ENCODE peak calls at places on chromosomes 1 and 21, in four cellular contexts. B is substantia nigra, E is psoas muscle, G is lower lobe of right lung. C is an unnamed sample.

GRCh38 chr1:31736675-31737074 is 27.5 kb downstream of the ADGRB2 start:
- DNase-seq in G (no peak), E (no peak), B (no peak), C (peak; percentile 42)

GRCh38 chr1:114122891-114123621 is 30.6 kb downstream of the SYT6 start:
- DNase-seq in E (no peak), B (no peak), G (no peak), C (no peak)

GRCh38 chr1:64163972-64164371 is 39.5 kb upstream of the UBE2U start:
- DNase-seq in B (no peak), E (no peak), G (no peak), C (no peak)

GRCh38 chr1:39828734-39829133 is 40.1 kb upstream of the BMP8B start:
- DNase-seq in B (no peak), E (no peak), G (no peak), C (no peak)

GRCh38 chr1:33943978-33944377 is 80.1 kb downstream of the HMGB4 start:
- DNase-seq in B (no peak), G (no peak), E (no peak), C (no peak)

GRCh38 chr1:160629286-160630210 is 17.3 kb downstream of the SLAMF1 start:
- DNase-seq in E (no peak), G (peak; percentile 54), B (peak; percentile 6), C (peak; percentile 3)

GRCh38 chr1:178143730-178144343 is 49.9 kb downstream of the RASAL2 start:
- DNase-seq in E (no peak), B (no peak), G (no peak), C (no peak)

GRCh38 chr1:36322786-36323635 is 434 bp downstream of the EVA1B start:
- DNase-seq in E (no peak), B (no peak), G (peak; percentile 62), C (no peak)

GRCh38 chr1:201903135-201903534 is 14.4 kb downstream of the SHISA4 start:
- DNase-seq in G (no peak), B (no peak), E (peak; percentile 77), C (no peak)

GRCh38 chr1:81053826-81054225 is 746.9 kb upstream of the ADGRL2 start:
- DNase-seq in E (no peak), G (no peak), B (no peak), C (no peak)

GRCh38 chr21:38520511-38520910 is 22.2 kb upstream of the ERG start:
- DNase-seq in E (no peak), G (no peak), B (no peak), C (no peak)

GRCh38 chr21:18245493-18245967 is 897 bp downstream of the CHODL start:
- DNase-seq in B (no peak), G (no peak), E (no peak), C (no peak)

GRCh38 chr1:77044133-77044849 is 174.9 kb downstream of the PIGK start:
- DNase-seq in E (no peak), G (no peak), B (no peak), C (no peak)

GRCh38 chr1:209023790-209024189 is 559.7 kb upstream of the CAMK1G start:
- DNase-seq in E (no peak), G (no peak), B (no peak), C (no peak)

GRCh38 chr21:36879827-36880226 is 86.6 kb downstream of the HLCS start:
- DNase-seq in G (no peak), E (no peak), B (no peak), C (no peak)

GRCh38 chr21:42479582-42479981 is 16.4 kb downstream of the RSPH1 start:
- DNase-seq in B (no peak), G (no peak), E (no peak), C (no peak)

GRCh38 chr1:174791863-174792262 is 207.9 kb upstream of the CACYBP start:
- DNase-seq in E (no peak), B (no peak), G (no peak), C (no peak)

GRCh38 chr1:244030481-244031040 is 20.5 kb upstream of the ZBTB18 start:
- DNase-seq in B (no peak), E (no peak), G (no peak), C (no peak)

GRCh38 chr1:155463865-155464264 is 98.7 kb downstream of the ASH1L start:
- DNase-seq in E (no peak), G (no peak), B (no peak), C (no peak)

GRCh38 chr1:235588916-235589515 is 60.6 kb downstream of the GNG4 start:
- DNase-seq in G (no peak), B (no peak), E (no peak), C (no peak)

GRCh38 chr1:77831976-77832695 is 52.7 kb downstream of the MIGA1 start:
- DNase-seq in B (no peak), E (no peak), G (no peak), C (no peak)

GRCh38 chr1:42740756-42741580 is 932 bp upstream of the CLDN19 start:
- DNase-seq in B (no peak), G (no peak), E (no peak), C (no peak)

GRCh38 chr21:39082656-39083376 is 100.4 kb downstream of the PSMG1 start:
- DNase-seq in E (no peak), B (no peak), G (no peak), C (no peak)

GRCh38 chr1:41670558-41670957 is 186.1 kb upstream of the EDN2 start:
- DNase-seq in B (no peak), G (no peak), E (no peak), C (no peak)

DNA sequence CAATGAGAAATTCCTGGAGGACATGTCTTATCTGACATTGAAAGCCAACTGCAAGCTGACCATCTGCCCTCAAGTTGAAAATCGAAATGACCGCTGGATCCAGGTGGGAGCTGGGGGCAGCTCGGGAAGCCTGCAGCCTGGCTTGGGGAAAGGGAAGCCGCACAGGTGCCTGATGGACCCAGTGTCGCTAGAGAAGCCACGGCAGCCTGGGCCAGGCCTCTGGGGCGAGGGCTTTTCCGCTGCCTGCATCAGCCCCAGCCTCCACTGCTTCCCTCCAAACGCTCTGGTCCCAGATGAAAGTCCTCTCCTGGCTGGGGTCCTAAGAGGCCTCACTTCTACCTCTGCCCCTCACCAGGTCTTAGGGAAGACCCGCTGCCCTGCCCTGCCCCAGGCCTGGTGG is 18.8 kb upstream of the PADI3 start:
- DNase-seq in G (no peak), E (no peak), B (no peak), C (no peak)
- H3K27ac ChIP-seq in G (no peak overlapping the region), E (no peak overlapping the region), B (no peak overlapping the region), C (no peak overlapping the region)

DNA sequence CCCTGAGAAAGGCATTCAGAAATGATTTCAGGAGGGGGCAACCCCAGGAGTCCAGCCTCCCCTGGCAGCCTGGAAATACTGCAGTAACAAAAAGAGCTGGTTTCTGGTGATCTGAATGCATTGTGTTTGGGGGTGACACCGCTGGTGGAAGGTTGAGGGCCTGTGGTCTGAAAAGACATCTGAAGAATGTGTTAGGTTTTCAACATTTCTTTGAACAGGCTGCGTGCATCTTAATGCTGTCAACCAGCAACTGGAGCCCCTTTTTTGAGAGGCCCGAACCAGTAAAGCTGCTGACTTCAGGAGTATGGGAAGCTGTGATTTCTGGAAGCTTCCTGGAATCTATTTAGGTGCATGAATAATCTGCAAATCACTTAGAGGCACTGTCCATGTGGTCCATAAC is 17.1 kb downstream of the ATP5PO start:
- DNase-seq in E (no peak), G (no peak), B (no peak), C (no peak)
- H3K27ac ChIP-seq in E (no peak overlapping the region), G (no peak overlapping the region), B (no peak overlapping the region), C (no peak overlapping the region)

GRCh38 chr1:168752171-168752570 is 23.2 kb upstream of the DPT start:
- DNase-seq in G (no peak), B (no peak), E (no peak), C (no peak)
- H3K27ac ChIP-seq in G (no peak overlapping the region), B (no peak overlapping the region), E (no peak overlapping the region), C (no peak overlapping the region)

GRCh38 chr1:118947790-118948189 is 40.4 kb downstream of the TBX15 start:
- DNase-seq in G (no peak), B (no peak), E (no peak), C (no peak)

GRCh38 chr1:118948796-118949195 is 39.3 kb downstream of the TBX15 start:
- DNase-seq in G (no peak), E (no peak), B (no peak), C (no peak)

GRCh38 chr1:118949317-118949716 is 38.8 kb downstream of the TBX15 start:
- DNase-seq in B (no peak), G (no peak), E (peak; percentile 82), C (no peak)

GRCh38 chr1:118947003-118947765 is 41.0 kb downstream of the TBX15 start:
- DNase-seq in E (peak; percentile 81), B (no peak), G (no peak), C (no peak)

GRCh38 chr1:118948351-118948750 is 39.8 kb downstream of the TBX15 start:
- DNase-seq in E (no peak), B (no peak), G (no peak), C (no peak)
- H3K27ac ChIP-seq in E (peak overlapping the region; percentile 79), B (no peak overlapping the region), G (no peak overlapping the region), C (no peak overlapping the region)

DNA sequence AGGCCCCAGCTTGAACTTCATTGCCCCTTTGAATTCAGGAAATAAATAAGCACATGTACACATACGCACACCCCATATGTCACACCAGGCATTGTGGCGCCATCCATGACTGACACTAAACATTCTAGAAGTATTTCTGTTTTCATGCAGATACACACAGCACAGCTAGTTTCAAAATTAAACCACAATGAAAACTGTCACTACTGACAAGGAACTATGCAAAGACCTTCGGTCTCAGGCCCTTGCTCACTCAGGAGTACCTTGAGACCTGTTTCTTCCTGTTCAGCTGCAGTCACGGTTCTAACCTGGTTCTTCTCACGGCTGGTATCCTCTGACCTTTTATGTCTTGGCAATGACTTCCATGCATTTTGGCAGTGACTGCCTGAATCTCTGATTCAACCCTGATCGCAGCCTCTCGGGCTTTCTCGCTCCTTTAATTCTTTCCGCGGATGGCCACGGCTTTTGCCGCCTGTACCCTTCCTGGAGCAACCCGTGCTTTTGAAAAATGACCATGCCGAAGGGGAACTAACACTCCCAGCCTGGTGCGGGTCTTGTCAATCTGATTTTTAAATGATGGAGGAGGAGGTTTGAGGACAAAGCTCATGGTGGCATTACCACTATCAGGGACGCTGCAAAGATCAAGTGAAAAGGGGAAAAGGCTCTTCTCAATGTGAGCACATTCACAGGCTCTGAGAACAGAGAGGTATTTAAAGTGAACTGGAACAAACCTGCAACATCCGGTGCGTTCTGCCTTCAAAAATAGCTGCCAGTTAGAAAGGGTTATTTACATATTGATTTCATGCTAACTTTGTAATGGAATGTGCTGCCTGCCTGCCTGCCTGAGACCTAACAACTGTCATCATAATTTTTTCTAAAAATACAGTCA is 384.6 kb downstream of the RRAGC start:
- DNase-seq in B (no peak), G (no peak), E (no peak), C (no peak)
- H3K27ac ChIP-seq in B (no peak overlapping the region), G (peak overlapping the region; percentile 25), E (no peak overlapping the region), C (no peak overlapping the region)

GRCh38 chr1:2471587-2472001 is 4.5 kb upstream of the PLCH2 start:
- DNase-seq in B (no peak), E (no peak), G (no peak), C (no peak)
- H3K27ac ChIP-seq in B (no peak overlapping the region), E (no peak overlapping the region), G (no peak overlapping the region), C (no peak overlapping the region)

C was measured in caudate nucleus.